ENCODE peak calls at places on chromosomes 1 and 21, in ten cellular contexts. One of them, this sample, is unnamed.

GRCh38 chr21:41153443-41153842 is 14.5 kb upstream of the BACE2 start:
- DNase-seq in kidney: peak
- DNase-seq in K562: no peak
- DNase-seq in RWPE2: no peak
- DNase-seq in CD8-positive, alpha-beta memory T cell: no peak
- DNase-seq in right cardiac atrium: no peak
- DNase-seq in dorsolateral prefrontal cortex: no peak
- DNase-seq in OCI-LY7: no peak
- DNase-seq in cardiac muscle cell: no peak
- DNase-seq in CD8-positive, alpha-beta T cell: no peak
- DNase-seq in this sample: no peak

GRCh38 chr21:34983680-34984086 is 65.4 kb downstream of the RUNX1 start:
- DNase-seq in dorsolateral prefrontal cortex: no peak
- DNase-seq in right cardiac atrium: no peak
- DNase-seq in cardiac muscle cell: no peak
- DNase-seq in kidney: no peak
- DNase-seq in OCI-LY7: no peak
- DNase-seq in K562: peak
- DNase-seq in CD8-positive, alpha-beta T cell: no peak
- DNase-seq in CD8-positive, alpha-beta memory T cell: no peak
- DNase-seq in RWPE2: no peak
- DNase-seq in this sample: no peak

GRCh38 chr21:28633803-28634572 is 358.7 kb downstream of the LTN1 start:
- DNase-seq in kidney: no peak
- DNase-seq in right cardiac atrium: peak
- DNase-seq in dorsolateral prefrontal cortex: no peak
- DNase-seq in CD8-positive, alpha-beta T cell: no peak
- DNase-seq in K562: no peak
- DNase-seq in RWPE2: peak
- DNase-seq in CD8-positive, alpha-beta memory T cell: no peak
- DNase-seq in cardiac muscle cell: no peak
- DNase-seq in OCI-LY7: no peak
- DNase-seq in this sample: no peak

GRCh38 chr1:180953791-180954721 is 41.4 kb downstream of the KIAA1614 start:
- DNase-seq in right cardiac atrium: peak
- DNase-seq in OCI-LY7: peak
- DNase-seq in CD8-positive, alpha-beta memory T cell: peak
- DNase-seq in CD8-positive, alpha-beta T cell: peak
- DNase-seq in RWPE2: no peak
- DNase-seq in cardiac muscle cell: no peak
- DNase-seq in K562: no peak
- DNase-seq in dorsolateral prefrontal cortex: peak
- DNase-seq in kidney: peak
- DNase-seq in this sample: peak

GRCh38 chr1:182917386-182917785 is 35.6 kb downstream of the SHCBP1L start:
- DNase-seq in cardiac muscle cell: no peak
- DNase-seq in kidney: no peak
- DNase-seq in CD8-positive, alpha-beta T cell: no peak
- DNase-seq in dorsolateral prefrontal cortex: no peak
- DNase-seq in CD8-positive, alpha-beta memory T cell: no peak
- DNase-seq in OCI-LY7: peak
- DNase-seq in RWPE2: no peak
- DNase-seq in right cardiac atrium: no peak
- DNase-seq in K562: no peak
- DNase-seq in this sample: no peak

GRCh38 chr1:205802060-205802459 is 10.9 kb downstream of the SLC41A1 start:
- DNase-seq in RWPE2: no peak
- DNase-seq in cardiac muscle cell: no peak
- DNase-seq in OCI-LY7: no peak
- DNase-seq in kidney: no peak
- DNase-seq in CD8-positive, alpha-beta memory T cell: no peak
- DNase-seq in K562: peak
- DNase-seq in right cardiac atrium: no peak
- DNase-seq in dorsolateral prefrontal cortex: no peak
- DNase-seq in CD8-positive, alpha-beta T cell: no peak
- DNase-seq in this sample: no peak

GRCh38 chr21:37626320-37626719 is 259.7 kb downstream of the DYRK1A start:
- DNase-seq in K562: peak
- DNase-seq in RWPE2: no peak
- DNase-seq in kidney: no peak
- DNase-seq in CD8-positive, alpha-beta T cell: no peak
- DNase-seq in right cardiac atrium: no peak
- DNase-seq in cardiac muscle cell: no peak
- DNase-seq in OCI-LY7: no peak
- DNase-seq in CD8-positive, alpha-beta memory T cell: no peak
- DNase-seq in dorsolateral prefrontal cortex: no peak
- DNase-seq in this sample: no peak

GRCh38 chr1:9311029-9311428 is 18.3 kb downstream of the SPSB1 start:
- DNase-seq in CD8-positive, alpha-beta memory T cell: no peak
- DNase-seq in CD8-positive, alpha-beta T cell: no peak
- DNase-seq in OCI-LY7: no peak
- DNase-seq in RWPE2: no peak
- DNase-seq in K562: no peak
- DNase-seq in cardiac muscle cell: no peak
- DNase-seq in right cardiac atrium: no peak
- DNase-seq in dorsolateral prefrontal cortex: peak
- DNase-seq in kidney: no peak
- DNase-seq in this sample: no peak

GRCh38 chr1:188782220-188782841 is 1695.3 kb downstream of the BRINP3 start:
- DNase-seq in CD8-positive, alpha-beta T cell: no peak
- DNase-seq in cardiac muscle cell: peak
- DNase-seq in OCI-LY7: peak
- DNase-seq in CD8-positive, alpha-beta memory T cell: no peak
- DNase-seq in dorsolateral prefrontal cortex: no peak
- DNase-seq in kidney: no peak
- DNase-seq in right cardiac atrium: no peak
- DNase-seq in RWPE2: no peak
- DNase-seq in K562: peak
- DNase-seq in this sample: no peak

GRCh38 chr1:32774950-32775634 is 42.1 kb downstream of the YARS1 start:
- DNase-seq in kidney: peak
- DNase-seq in right cardiac atrium: no peak
- DNase-seq in dorsolateral prefrontal cortex: no peak
- DNase-seq in CD8-positive, alpha-beta T cell: no peak
- DNase-seq in RWPE2: no peak
- DNase-seq in CD8-positive, alpha-beta memory T cell: no peak
- DNase-seq in OCI-LY7: no peak
- DNase-seq in cardiac muscle cell: no peak
- DNase-seq in K562: no peak
- DNase-seq in this sample: no peak

GRCh38 chr1:32772281-32773017 is 44.7 kb downstream of the YARS1 start:
- DNase-seq in dorsolateral prefrontal cortex: no peak
- DNase-seq in right cardiac atrium: no peak
- DNase-seq in CD8-positive, alpha-beta T cell: no peak
- DNase-seq in K562: no peak
- DNase-seq in CD8-positive, alpha-beta memory T cell: no peak
- DNase-seq in OCI-LY7: no peak
- DNase-seq in cardiac muscle cell: no peak
- DNase-seq in kidney: peak
- DNase-seq in RWPE2: no peak
- DNase-seq in this sample: no peak

GRCh38 chr1:32774464-32774808 is 42.7 kb downstream of the YARS1 start:
- DNase-seq in CD8-positive, alpha-beta memory T cell: no peak
- DNase-seq in dorsolateral prefrontal cortex: no peak
- DNase-seq in OCI-LY7: no peak
- DNase-seq in K562: no peak
- DNase-seq in CD8-positive, alpha-beta T cell: no peak
- DNase-seq in cardiac muscle cell: no peak
- DNase-seq in kidney: peak
- DNase-seq in RWPE2: no peak
- DNase-seq in right cardiac atrium: no peak
- DNase-seq in this sample: no peak

GRCh38 chr1:32773018-32773763 is 44.0 kb downstream of the YARS1 start:
- DNase-seq in kidney: peak
- DNase-seq in OCI-LY7: peak
- DNase-seq in dorsolateral prefrontal cortex: peak
- DNase-seq in cardiac muscle cell: peak
- DNase-seq in RWPE2: no peak
- DNase-seq in right cardiac atrium: peak
- DNase-seq in CD8-positive, alpha-beta memory T cell: peak
- DNase-seq in CD8-positive, alpha-beta T cell: peak
- DNase-seq in K562: peak
- DNase-seq in this sample: peak

GRCh38 chr1:32773764-32774463 is 43.2 kb downstream of the YARS1 start:
- DNase-seq in OCI-LY7: no peak
- DNase-seq in RWPE2: no peak
- DNase-seq in K562: no peak
- DNase-seq in cardiac muscle cell: no peak
- DNase-seq in kidney: peak
- DNase-seq in dorsolateral prefrontal cortex: no peak
- DNase-seq in right cardiac atrium: no peak
- DNase-seq in CD8-positive, alpha-beta T cell: no peak
- DNase-seq in CD8-positive, alpha-beta memory T cell: no peak
- DNase-seq in this sample: no peak
- H3K27ac ChIP-seq in OCI-LY7: peak
- H3K27ac ChIP-seq in RWPE2: peak
- H3K27ac ChIP-seq in K562: no peak
- H3K27ac ChIP-seq in cardiac muscle cell: no peak
- H3K27ac ChIP-seq in kidney: no peak
- H3K27ac ChIP-seq in dorsolateral prefrontal cortex: no peak
- H3K27ac ChIP-seq in right cardiac atrium: no peak
- H3K27ac ChIP-seq in CD8-positive, alpha-beta T cell: no peak
- H3K27ac ChIP-seq in CD8-positive, alpha-beta memory T cell: no peak
- H3K27ac ChIP-seq in this sample: no peak

GRCh38 chr1:94255476-94255875 is 18.1 kb upstream of the ARHGAP29 start:
- DNase-seq in right cardiac atrium: no peak
- DNase-seq in K562: no peak
- DNase-seq in OCI-LY7: no peak
- DNase-seq in dorsolateral prefrontal cortex: no peak
- DNase-seq in RWPE2: no peak
- DNase-seq in cardiac muscle cell: no peak
- DNase-seq in CD8-positive, alpha-beta T cell: no peak
- DNase-seq in CD8-positive, alpha-beta memory T cell: no peak
- DNase-seq in kidney: no peak
- DNase-seq in this sample: no peak

GRCh38 chr1:94260635-94261387 is 23.4 kb upstream of the ARHGAP29 start:
- DNase-seq in dorsolateral prefrontal cortex: no peak
- DNase-seq in OCI-LY7: no peak
- DNase-seq in CD8-positive, alpha-beta memory T cell: no peak
- DNase-seq in CD8-positive, alpha-beta T cell: no peak
- DNase-seq in kidney: no peak
- DNase-seq in RWPE2: no peak
- DNase-seq in right cardiac atrium: no peak
- DNase-seq in K562: no peak
- DNase-seq in cardiac muscle cell: no peak
- DNase-seq in this sample: no peak

GRCh38 chr1:94257451-94257850 is 20.1 kb upstream of the ARHGAP29 start:
- DNase-seq in kidney: no peak
- DNase-seq in K562: no peak
- DNase-seq in RWPE2: no peak
- DNase-seq in dorsolateral prefrontal cortex: no peak
- DNase-seq in CD8-positive, alpha-beta memory T cell: no peak
- DNase-seq in OCI-LY7: no peak
- DNase-seq in cardiac muscle cell: no peak
- DNase-seq in CD8-positive, alpha-beta T cell: no peak
- DNase-seq in right cardiac atrium: no peak
- DNase-seq in this sample: no peak

GRCh38 chr1:94259635-94260289 is 22.4 kb upstream of the ARHGAP29 start:
- DNase-seq in right cardiac atrium: no peak
- DNase-seq in CD8-positive, alpha-beta T cell: no peak
- DNase-seq in dorsolateral prefrontal cortex: no peak
- DNase-seq in kidney: no peak
- DNase-seq in RWPE2: no peak
- DNase-seq in OCI-LY7: no peak
- DNase-seq in CD8-positive, alpha-beta memory T cell: no peak
- DNase-seq in K562: no peak
- DNase-seq in cardiac muscle cell: no peak
- DNase-seq in this sample: no peak

GRCh38 chr1:94258873-94259331 is 21.5 kb upstream of the ARHGAP29 start:
- DNase-seq in OCI-LY7: no peak
- DNase-seq in CD8-positive, alpha-beta memory T cell: no peak
- DNase-seq in dorsolateral prefrontal cortex: no peak
- DNase-seq in CD8-positive, alpha-beta T cell: no peak
- DNase-seq in kidney: no peak
- DNase-seq in right cardiac atrium: peak
- DNase-seq in K562: no peak
- DNase-seq in cardiac muscle cell: no peak
- DNase-seq in RWPE2: peak
- DNase-seq in this sample: no peak
- H3K27ac ChIP-seq in OCI-LY7: no peak
- H3K27ac ChIP-seq in CD8-positive, alpha-beta memory T cell: no peak
- H3K27ac ChIP-seq in dorsolateral prefrontal cortex: no peak
- H3K27ac ChIP-seq in CD8-positive, alpha-beta T cell: no peak
- H3K27ac ChIP-seq in kidney: no peak
- H3K27ac ChIP-seq in right cardiac atrium: no peak
- H3K27ac ChIP-seq in K562: no peak
- H3K27ac ChIP-seq in cardiac muscle cell: no peak
- H3K27ac ChIP-seq in RWPE2: peak
- H3K27ac ChIP-seq in this sample: no peak

GRCh38 chr1:201123866-201124265 is 3.1 kb downstream of the ASCL5 start:
- DNase-seq in right cardiac atrium: no peak
- DNase-seq in dorsolateral prefrontal cortex: no peak
- DNase-seq in RWPE2: no peak
- DNase-seq in kidney: no peak
- DNase-seq in CD8-positive, alpha-beta T cell: no peak
- DNase-seq in cardiac muscle cell: no peak
- DNase-seq in K562: no peak
- DNase-seq in CD8-positive, alpha-beta memory T cell: no peak
- DNase-seq in OCI-LY7: no peak
- DNase-seq in this sample: no peak

GRCh38 chr1:201125805-201126204 is 1.2 kb downstream of the ASCL5 start:
- DNase-seq in right cardiac atrium: no peak
- DNase-seq in kidney: no peak
- DNase-seq in OCI-LY7: no peak
- DNase-seq in cardiac muscle cell: no peak
- DNase-seq in RWPE2: no peak
- DNase-seq in CD8-positive, alpha-beta T cell: no peak
- DNase-seq in K562: no peak
- DNase-seq in CD8-positive, alpha-beta memory T cell: no peak
- DNase-seq in dorsolateral prefrontal cortex: no peak
- DNase-seq in this sample: no peak

GRCh38 chr1:201126832-201127754 is at the start of gene ASCL5:
- DNase-seq in kidney: no peak
- DNase-seq in CD8-positive, alpha-beta T cell: no peak
- DNase-seq in OCI-LY7: no peak
- DNase-seq in K562: no peak
- DNase-seq in right cardiac atrium: no peak
- DNase-seq in CD8-positive, alpha-beta memory T cell: no peak
- DNase-seq in dorsolateral prefrontal cortex: no peak
- DNase-seq in RWPE2: no peak
- DNase-seq in cardiac muscle cell: no peak
- DNase-seq in this sample: peak

GRCh38 chr1:201126463-201126831 is 537 bp downstream of the ASCL5 start:
- DNase-seq in kidney: no peak
- DNase-seq in K562: no peak
- DNase-seq in dorsolateral prefrontal cortex: no peak
- DNase-seq in CD8-positive, alpha-beta memory T cell: no peak
- DNase-seq in cardiac muscle cell: no peak
- DNase-seq in OCI-LY7: no peak
- DNase-seq in RWPE2: no peak
- DNase-seq in right cardiac atrium: no peak
- DNase-seq in CD8-positive, alpha-beta T cell: no peak
- DNase-seq in this sample: no peak

GRCh38 chr1:201125019-201125418 is 2.0 kb downstream of the ASCL5 start:
- DNase-seq in right cardiac atrium: no peak
- DNase-seq in CD8-positive, alpha-beta memory T cell: no peak
- DNase-seq in cardiac muscle cell: no peak
- DNase-seq in K562: no peak
- DNase-seq in RWPE2: no peak
- DNase-seq in CD8-positive, alpha-beta T cell: no peak
- DNase-seq in dorsolateral prefrontal cortex: no peak
- DNase-seq in OCI-LY7: no peak
- DNase-seq in kidney: no peak
- DNase-seq in this sample: no peak
- H3K27ac ChIP-seq in right cardiac atrium: no peak
- H3K27ac ChIP-seq in CD8-positive, alpha-beta memory T cell: no peak
- H3K27ac ChIP-seq in cardiac muscle cell: no peak
- H3K27ac ChIP-seq in K562: no peak
- H3K27ac ChIP-seq in RWPE2: no peak
- H3K27ac ChIP-seq in CD8-positive, alpha-beta T cell: no peak
- H3K27ac ChIP-seq in dorsolateral prefrontal cortex: no peak
- H3K27ac ChIP-seq in OCI-LY7: no peak
- H3K27ac ChIP-seq in kidney: no peak
- H3K27ac ChIP-seq in this sample: no peak

GRCh38 chr1:240559781-240560180 is 52.2 kb downstream of the GREM2 start:
- DNase-seq in OCI-LY7: no peak
- DNase-seq in K562: peak
- DNase-seq in CD8-positive, alpha-beta T cell: no peak
- DNase-seq in CD8-positive, alpha-beta memory T cell: no peak
- DNase-seq in kidney: no peak
- DNase-seq in right cardiac atrium: no peak
- DNase-seq in dorsolateral prefrontal cortex: no peak
- DNase-seq in RWPE2: no peak
- DNase-seq in cardiac muscle cell: no peak
- DNase-seq in this sample: no peak
- H3K27ac ChIP-seq in OCI-LY7: no peak
- H3K27ac ChIP-seq in K562: no peak
- H3K27ac ChIP-seq in CD8-positive, alpha-beta T cell: no peak
- H3K27ac ChIP-seq in CD8-positive, alpha-beta memory T cell: no peak
- H3K27ac ChIP-seq in kidney: no peak
- H3K27ac ChIP-seq in right cardiac atrium: no peak
- H3K27ac ChIP-seq in dorsolateral prefrontal cortex: no peak
- H3K27ac ChIP-seq in RWPE2: no peak
- H3K27ac ChIP-seq in cardiac muscle cell: no peak
- H3K27ac ChIP-seq in this sample: no peak

This sample was measured in colonic mucosa.